ENCODE peak calls at places on chromosomes 5 and 9, in eight cellular contexts. E, H, W, C, K, M, L and O are unnamed samples.
A peak's percentile ranks its signal among the peaks of the same experiment; 100 is the strongest.

GRCh38 chr5:9409413-9410089 is 136.3 kb downstream of the SEMA5A start:
- DNase-seq in C (no peak), M (no peak), K (no peak), W (no peak), E (no peak), H (no peak), L (no peak), O (no peak)

GRCh38 chr5:82375488-82376294 is 97.5 kb upstream of the RPS23 start:
- DNase-seq in H (no peak), C (no peak), E (no peak), W (no peak), M (no peak), L (no peak), K (peak; percentile 29), O (no peak)

GRCh38 chr5:147317978-147318684 is 83.3 kb downstream of the STK32A start:
- DNase-seq in M (no peak), E (no peak), C (no peak), L (no peak), W (no peak), K (no peak), H (no peak), O (no peak)

GRCh38 chr5:132812949-132813598 is at the start of gene SOWAHA:
- DNase-seq in M (no peak), L (peak; percentile 75), W (no peak), C (no peak), H (peak; percentile 78), K (no peak), E (no peak), O (no peak)

GRCh38 chr9:79134654-79135053 is 437.1 kb upstream of the TLE4 start:
- DNase-seq in E (no peak), W (no peak), L (peak; percentile 47), C (peak; percentile 32), K (peak; percentile 4), H (no peak), M (no peak), O (no peak)

GRCh38 chr5:102754499-102755424 is at the start of gene PAM:
- DNase-seq in H (peak; percentile 50), W (peak; percentile 84), C (peak; percentile 94), M (peak; percentile 50), E (peak; percentile 67), L (peak; percentile 91), K (peak; percentile 82), O (peak; percentile 75)

GRCh38 chr5:50744761-50745160 is 78.3 kb downstream of the PARP8 start:
- DNase-seq in M (no peak), W (peak; percentile 50), E (no peak), L (no peak), H (no peak), K (peak; percentile 80), C (peak; percentile 10), O (peak; percentile 7)

GRCh38 chr5:146947181-146947941 is 68.8 kb upstream of the PPP2R2B start:
- DNase-seq in L (peak; percentile 29), C (peak; percentile 14), W (peak; percentile 26), E (no peak), H (no peak), M (no peak), K (peak; percentile 56), O (no peak)

GRCh38 chr9:91177081-91177480 is 184.6 kb downstream of the AUH start:
- DNase-seq in K (no peak), H (no peak), E (no peak), L (no peak), M (no peak), C (no peak), W (no peak), O (no peak)

GRCh38 chr9:14372437-14373318 is 58.7 kb upstream of the NFIB start:
- DNase-seq in C (peak; percentile 64), E (no peak), W (no peak), H (peak; percentile 7), M (no peak), K (peak; percentile 12), L (peak; percentile 67), O (no peak)

GRCh38 chr5:74575741-74576538 is 64.6 kb downstream of the ENC1 start:
- DNase-seq in E (no peak), W (no peak), H (no peak), K (no peak), C (peak; percentile 75), L (no peak), M (no peak), O (no peak)

GRCh38 chr5:57956606-57957005 is 474.0 kb upstream of the ACTBL2 start:
- DNase-seq in W (no peak), L (no peak), E (no peak), M (no peak), C (no peak), K (peak; percentile 33), H (no peak), O (no peak)

GRCh38 chr5:50767588-50767987 is 101.2 kb downstream of the PARP8 start:
- DNase-seq in C (peak; percentile 11), W (no peak), M (no peak), L (no peak), K (no peak), H (no peak), E (no peak), O (no peak)

GRCh38 chr5:54443264-54443663 is 12.2 kb upstream of the HSPB3 start:
- DNase-seq in H (no peak), E (peak; percentile 7), C (peak; percentile 42), M (no peak), K (peak; percentile 71), L (peak; percentile 41), W (peak; percentile 57), O (peak; percentile 8)

GRCh38 chr9:113817171-113817570 is 58.9 kb upstream of the ZNF618 start:
- DNase-seq in E (no peak), L (no peak), W (no peak), M (no peak), H (no peak), K (no peak), C (no peak), O (no peak)

GRCh38 chr5:120614512-120614911 is 150.4 kb downstream of the PRR16 start:
- DNase-seq in M (no peak), E (no peak), K (no peak), C (peak; percentile 58), H (no peak), L (no peak), W (no peak), O (no peak)

GRCh38 chr5:16456103-16456832 is 9.3 kb downstream of the ZNF622 start:
- DNase-seq in M (no peak), E (peak; percentile 14), C (peak; percentile 60), H (no peak), L (peak; percentile 67), W (peak; percentile 78), K (peak; percentile 84), O (no peak)

GRCh38 chr9:127809002-127809561 is 6.4 kb downstream of the FPGS start:
- DNase-seq in L (no peak), K (no peak), H (no peak), W (no peak), E (no peak), C (no peak), M (no peak), O (no peak)

GRCh38 chr5:174087783-174088182 is 42.3 kb downstream of the NSG2 start:
- DNase-seq in W (no peak), E (no peak), L (no peak), K (no peak), H (no peak), M (no peak), C (no peak), O (no peak)

GRCh38 chr9:76181020-76181641 is 213.1 kb downstream of the RFK start:
- DNase-seq in L (no peak), H (no peak), K (no peak), W (peak; percentile 39), C (peak; percentile 37), E (no peak), M (no peak), O (no peak)

GRCh38 chr5:65137631-65138030 is 344.1 kb downstream of the ADAMTS6 start:
- DNase-seq in C (no peak), W (no peak), K (no peak), H (no peak), M (no peak), L (no peak), E (no peak), O (no peak)

GRCh38 chr9:133512253-133513213 is 12.2 kb downstream of the MYMK start:
- DNase-seq in C (no peak), E (no peak), H (no peak), M (no peak), W (no peak), L (no peak), K (no peak), O (no peak)

GRCh38 chr5:61263072-61263471 is 69.0 kb upstream of the ZSWIM6 start:
- DNase-seq in W (peak; percentile 30), K (no peak), M (no peak), H (no peak), C (no peak), E (no peak), L (no peak), O (no peak)